ENCODE peak calls at places on chromosomes 2 and 18, in eight cellular contexts. Q is hypothalamus; V is left lobe of liver; B is CD4-positive, alpha-beta T cell; W is LHCN-M2; D is epithelial cell of prostate; L is T-helper 2 cell; T is astrocyte. Y is an unnamed sample.

GRCh38 chr18:48931680-48932461 is 18.9 kb downstream of the SMAD7 start:
- DNase-seq in Q (no peak), V (no peak), B (no peak), W (no peak), D (no peak), L (no peak), T (no peak), Y (no peak)

GRCh38 chr2:218384975-218385374 is 2.9 kb downstream of the SLC11A1 start:
- DNase-seq in Q (no peak), V (no peak), B (no peak), W (no peak), D (no peak), L (no peak), T (no peak), Y (no peak)

GRCh38 chr18:32683044-32683443 is 89.8 kb downstream of the KLHL14 start:
- DNase-seq in Q (no peak), V (no peak), B (no peak), W (no peak), D (no peak), L (no peak), T (no peak), Y (no peak)

GRCh38 chr2:26243643-26244478 is 571 bp downstream of the HADHA start:
- DNase-seq in Q (no peak), V (no peak), B (no peak), W (peak; percentile 21), D (no peak), L (no peak), T (peak; percentile 23), Y (peak; percentile 48)

GRCh38 chr2:166239548-166239947 is 111.7 kb upstream of the SCN1A start:
- DNase-seq in Q (no peak), V (no peak), B (no peak), W (peak; percentile 90), D (peak; percentile 94), L (no peak), T (peak; percentile 94), Y (no peak)

GRCh38 chr2:144331652-144332355 is 188.1 kb downstream of the ZEB2 start:
- DNase-seq in Q (peak; percentile 67), V (no peak), B (no peak), W (no peak), D (peak; percentile 16), L (peak; percentile 67), T (peak; percentile 46), Y (peak; percentile 79)

GRCh38 chr2:150475479-150476212 is 11.8 kb downstream of the RND3 start:
- DNase-seq in Q (no peak), V (no peak), B (no peak), W (no peak), D (no peak), L (no peak), T (no peak), Y (peak; percentile 63)

GRCh38 chr2:20576598-20577115 is 74.2 kb downstream of the HS1BP3 start:
- DNase-seq in Q (no peak), V (no peak), B (no peak), W (no peak), D (no peak), L (no peak), T (no peak), Y (peak; percentile 36)

GRCh38 chr2:36367497-36368353 is 12.1 kb downstream of the CRIM1 start:
- DNase-seq in Q (no peak), V (no peak), B (no peak), W (no peak), D (no peak), L (no peak), T (no peak), Y (no peak)

GRCh38 chr2:47872941-47873340 is 33.4 kb downstream of the FBXO11 start:
- DNase-seq in Q (no peak), V (no peak), B (no peak), W (no peak), D (no peak), L (no peak), T (no peak), Y (no peak)

GRCh38 chr2:119260636-119261497 is 37.2 kb downstream of the STEAP3 start:
- DNase-seq in Q (no peak), V (no peak), B (no peak), W (no peak), D (no peak), L (no peak), T (peak; percentile 62), Y (no peak)

GRCh38 chr18:41767960-41768359 is 187.1 kb upstream of the PIK3C3 start:
- DNase-seq in Q (no peak), V (no peak), B (no peak), W (peak; percentile 29), D (peak; percentile 22), L (no peak), T (peak; percentile 36), Y (peak; percentile 1)

GRCh38 chr2:205657579-205657978 is 24.7 kb upstream of the NRP2 start:
- DNase-seq in Q (no peak), V (no peak), B (no peak), W (peak; percentile 67), D (no peak), L (no peak), T (peak; percentile 59), Y (no peak)

GRCh38 chr2:133641497-133641896 is 73.2 kb upstream of the NCKAP5 start:
- DNase-seq in Q (peak; percentile 3), V (peak; percentile 48), B (no peak), W (peak; percentile 19), D (peak; percentile 98), L (no peak), T (no peak), Y (peak; percentile 80)

GRCh38 chr2:170711774-170712652 is 3.1 kb upstream of the SP5 start:
- DNase-seq in Q (no peak), V (peak; percentile 51), B (no peak), W (no peak), D (no peak), L (no peak), T (no peak), Y (peak; percentile 56)

GRCh38 chr2:26190369-26190768 is 17.5 kb downstream of the GAREM2 start:
- DNase-seq in Q (no peak), V (no peak), B (no peak), W (no peak), D (no peak), L (no peak), T (no peak), Y (no peak)

GRCh38 chr2:96247896-96248295 is 17.9 kb downstream of the TMEM127 start:
- DNase-seq in Q (no peak), V (no peak), B (no peak), W (no peak), D (no peak), L (no peak), T (no peak), Y (no peak)

GRCh38 chr2:216181351-216181750 is 72.2 kb downstream of the XRCC5 start:
- DNase-seq in Q (no peak), V (no peak), B (no peak), W (no peak), D (no peak), L (no peak), T (no peak), Y (no peak)

GRCh38 chr2:12507295-12507694 is 209.4 kb upstream of the TRIB2 start:
- DNase-seq in Q (no peak), V (no peak), B (peak; percentile 20), W (peak; percentile 93), D (peak; percentile 95), L (peak; percentile 13), T (peak; percentile 71), Y (no peak)

GRCh38 chr2:240106765-240107164 is 29.3 kb downstream of the COPS9 start:
- DNase-seq in Q (no peak), V (no peak), B (no peak), W (no peak), D (no peak), L (no peak), T (no peak), Y (no peak)

GRCh38 chr18:14086459-14087231 is 45.6 kb downstream of the ZNF519 start:
- DNase-seq in Q (no peak), V (no peak), B (no peak), W (peak; percentile 41), D (no peak), L (no peak), T (peak; percentile 12), Y (peak; percentile 55)

GRCh38 chr18:23038712-23039111 is 96.6 kb upstream of the CABLES1 start:
- DNase-seq in Q (no peak), V (no peak), B (no peak), W (no peak), D (peak; percentile 53), L (no peak), T (peak; percentile 35), Y (no peak)